ENCODE peak calls at places on chromosomes 5 and 9, in seven cellular contexts. B is HCT116, Z is T47D, X is HepG2, C is K562, E is SK-N-SH, A is H1. D is an unnamed sample.

GRCh38 chr5:137236266-137236665 is 262.9 kb downstream of the SPOCK1 start:
- DNase-seq in B (no peak), Z (no peak), X (no peak), C (no peak), E (no peak), A (no peak), D (no peak)

GRCh38 chr5:180553530-180553929 is 37.8 kb downstream of the SCGB3A1 start:
- DNase-seq in B (no peak), Z (peak), X (no peak), C (peak), E (peak), A (no peak), D (no peak)

GRCh38 chr9:109497193-109498165 is 628 bp downstream of the PTPN3 start:
- DNase-seq in B (no peak), Z (peak), X (no peak), C (no peak), E (peak), A (no peak), D (no peak)

GRCh38 chr5:169716287-169716686 is 79.2 kb downstream of the DOCK2 start:
- DNase-seq in B (no peak), Z (no peak), X (no peak), C (no peak), E (no peak), A (no peak), D (no peak)

GRCh38 chr5:142883025-142883424 is 112.8 kb downstream of the ARHGAP26 start:
- DNase-seq in B (no peak), Z (no peak), X (no peak), C (no peak), E (no peak), A (no peak), D (no peak)

GRCh38 chr5:89265511-89266169 is 382.7 kb upstream of the MEF2C start:
- DNase-seq in B (no peak), Z (no peak), X (no peak), C (no peak), E (no peak), A (no peak), D (no peak)

GRCh38 chr9:111975709-111976108 is 79.1 kb downstream of the UGCG start:
- DNase-seq in B (peak), Z (peak), X (peak), C (peak), E (no peak), A (peak), D (peak)

GRCh38 chr9:134880484-134881312 is at the start of gene FCN2:
- DNase-seq in B (no peak), Z (no peak), X (no peak), C (no peak), E (no peak), A (no peak), D (no peak)

GRCh38 chr5:77213601-77214000 is 3.1 kb downstream of the PDE8B start:
- DNase-seq in B (no peak), Z (no peak), X (no peak), C (no peak), E (no peak), A (no peak), D (no peak)

GRCh38 chr5:67437905-67438845 is 241.6 kb upstream of the CD180 start:
- DNase-seq in B (no peak), Z (no peak), X (no peak), C (no peak), E (no peak), A (no peak), D (no peak)

GRCh38 chr9:115668506-115668905 is 485.1 kb upstream of the PAPPA start:
- DNase-seq in B (no peak), Z (no peak), X (no peak), C (no peak), E (no peak), A (no peak), D (no peak)

GRCh38 chr5:180600554-180601041 is 9.3 kb upstream of the SCGB3A1 start:
- DNase-seq in B (no peak), Z (no peak), X (no peak), C (no peak), E (peak), A (no peak), D (no peak)

GRCh38 chr9:107667269-107667681 is 177.7 kb upstream of the KLF4 start:
- DNase-seq in B (no peak), Z (no peak), X (no peak), C (no peak), E (no peak), A (no peak), D (no peak)

GRCh38 chr9:133769511-133770075 is 31.4 kb upstream of the SARDH start:
- DNase-seq in B (no peak), Z (no peak), X (no peak), C (no peak), E (no peak), A (no peak), D (no peak)

GRCh38 chr5:91652678-91653077 is 269.6 kb upstream of the ARRDC3 start:
- DNase-seq in B (no peak), Z (no peak), X (no peak), C (no peak), E (no peak), A (no peak), D (no peak)

GRCh38 chr5:111143910-111144309 is 51.8 kb downstream of the WDR36 start:
- DNase-seq in B (no peak), Z (no peak), X (no peak), C (no peak), E (no peak), A (no peak), D (no peak)

GRCh38 chr5:78638423-78638822 is 10.1 kb downstream of the LHFPL2 start:
- DNase-seq in B (no peak), Z (no peak), X (peak), C (no peak), E (peak), A (no peak), D (no peak)

GRCh38 chr5:14035859-14036440 is 91.5 kb upstream of the DNAH5 start:
- DNase-seq in B (peak), Z (peak), X (peak), C (no peak), E (no peak), A (peak), D (no peak)

GRCh38 chr9:69047331-69047730 is 11.8 kb downstream of the FXN start:
- DNase-seq in B (no peak), Z (no peak), X (no peak), C (no peak), E (no peak), A (no peak), D (no peak)

GRCh38 chr5:73534001-73534547 is 31.4 kb downstream of the ANKRA2 start:
- DNase-seq in B (no peak), Z (no peak), X (no peak), C (no peak), E (no peak), A (no peak), D (no peak)

GRCh38 chr5:138469540-138470321 is 4.5 kb downstream of the EGR1 start:
- DNase-seq in B (peak), Z (no peak), X (no peak), C (peak), E (peak), A (peak), D (no peak)

GRCh38 chr5:66959668-66960067 is 236.9 kb downstream of the CD180 start:
- DNase-seq in B (no peak), Z (peak), X (peak), C (no peak), E (no peak), A (no peak), D (no peak)

GRCh38 chr5:158463971-158464370 is 605.0 kb upstream of the CLINT1 start:
- DNase-seq in B (no peak), Z (no peak), X (peak), C (no peak), E (no peak), A (no peak), D (no peak)

GRCh38 chr9:92135576-92135975 is 20.4 kb upstream of the SPTLC1 start:
- DNase-seq in B (no peak), Z (no peak), X (no peak), C (no peak), E (no peak), A (no peak), D (no peak)

GRCh38 chr5:74541381-74541781 is 99.1 kb downstream of the ENC1 start:
- DNase-seq in B (no peak), Z (peak), X (no peak), C (no peak), E (no peak), A (no peak), D (no peak)

GRCh38 chr5:173547579-173547978 is 68.9 kb downstream of the BOD1 start:
- DNase-seq in B (no peak), Z (peak), X (no peak), C (no peak), E (no peak), A (no peak), D (peak)

GRCh38 chr5:111347021-111347420 is 122.8 kb downstream of the CAMK4 start:
- DNase-seq in B (no peak), Z (no peak), X (no peak), C (no peak), E (no peak), A (no peak), D (no peak)

GRCh38 chr9:71384343-71384742 is 262.9 kb upstream of the TRPM3 start:
- DNase-seq in B (no peak), Z (no peak), X (no peak), C (no peak), E (no peak), A (no peak), D (no peak)

GRCh38 chr9:134366223-134367031 is 40.2 kb downstream of the RXRA start:
- DNase-seq in B (no peak), Z (peak), X (no peak), C (no peak), E (peak), A (no peak), D (no peak)

GRCh38 chr9:114005371-114006154 is 72.5 kb downstream of the AMBP start:
- DNase-seq in B (no peak), Z (no peak), X (no peak), C (no peak), E (no peak), A (no peak), D (no peak)

GRCh38 chr5:72145351-72145750 is 38.1 kb downstream of the MAP1B start:
- DNase-seq in B (no peak), Z (no peak), X (no peak), C (no peak), E (no peak), A (no peak), D (no peak)

GRCh38 chr5:152125806-152126205 is 201.2 kb upstream of the GLRA1 start:
- DNase-seq in B (no peak), Z (no peak), X (no peak), C (no peak), E (no peak), A (no peak), D (no peak)

GRCh38 chr9:14271078-14271673 is 42.8 kb downstream of the NFIB start:
- DNase-seq in B (no peak), Z (no peak), X (peak), C (peak), E (peak), A (no peak), D (no peak)

GRCh38 chr5:163880307-163880706 is 374.9 kb downstream of the MAT2B start:
- DNase-seq in B (no peak), Z (no peak), X (no peak), C (no peak), E (no peak), A (no peak), D (no peak)

DNA sequence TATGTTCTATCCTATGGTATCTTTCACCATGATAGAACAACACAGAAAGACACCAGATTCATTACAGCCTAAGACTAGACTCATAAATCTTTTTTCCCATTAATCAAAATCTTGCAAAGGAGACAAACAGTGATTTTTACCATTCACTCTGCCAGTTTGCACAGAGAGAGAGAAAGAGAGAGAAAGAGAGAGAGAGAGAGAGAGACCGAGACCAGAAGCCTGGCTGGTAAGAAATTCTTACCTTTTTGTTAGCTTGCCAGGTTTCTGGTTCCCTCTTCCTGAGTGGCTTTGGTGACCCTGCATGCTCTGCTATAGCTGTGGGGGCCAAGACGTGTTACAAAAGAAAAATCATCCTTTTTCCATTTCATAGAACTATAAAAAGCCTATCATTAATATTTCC is 18.6 kb downstream of the TMEM161B start:
- DNase-seq in B (no peak), Z (no peak), X (no peak), C (no peak), E (no peak), A (no peak), D (no peak)
- TF ChIP-seq JUND in B (no peak), Z (no peak), X (no peak), C (no peak), E (no peak), A (no peak), D (no peak)

DNA sequence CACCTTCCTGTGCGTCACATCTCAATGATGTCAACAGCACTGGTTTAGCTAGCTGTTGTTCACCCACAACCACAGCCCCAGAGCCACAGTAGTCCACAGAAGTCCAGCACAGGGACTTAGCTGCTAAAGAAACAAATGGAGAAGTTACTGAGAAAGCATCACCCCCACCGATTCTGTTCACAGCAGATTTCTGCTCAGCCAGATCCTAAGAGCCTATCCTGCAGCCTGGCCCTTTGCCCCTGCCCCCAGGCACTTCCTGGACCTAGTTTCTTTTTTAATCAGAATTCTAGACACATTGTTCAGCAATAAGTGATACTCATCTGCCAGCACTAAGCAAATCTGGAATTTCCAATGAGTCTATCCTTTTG is 7.4 kb downstream of the B4GALT1 start:
- DNase-seq in B (no peak), Z (peak), X (no peak), C (no peak), E (peak), A (no peak), D (no peak)
- TF ChIP-seq JUND in B (no peak), Z (no peak), X (no peak), C (no peak), E (no peak), A (no peak), D (no peak)

GRCh38 chr5:98587166-98587565 is 186.3 kb upstream of the RGMB start:
- DNase-seq in B (no peak), Z (no peak), X (no peak), C (no peak), E (no peak), A (no peak), D (no peak)
- TF ChIP-seq JUND in B (no peak), Z (no peak), X (no peak), C (no peak), E (no peak), A (no peak), D (no peak)

DNA sequence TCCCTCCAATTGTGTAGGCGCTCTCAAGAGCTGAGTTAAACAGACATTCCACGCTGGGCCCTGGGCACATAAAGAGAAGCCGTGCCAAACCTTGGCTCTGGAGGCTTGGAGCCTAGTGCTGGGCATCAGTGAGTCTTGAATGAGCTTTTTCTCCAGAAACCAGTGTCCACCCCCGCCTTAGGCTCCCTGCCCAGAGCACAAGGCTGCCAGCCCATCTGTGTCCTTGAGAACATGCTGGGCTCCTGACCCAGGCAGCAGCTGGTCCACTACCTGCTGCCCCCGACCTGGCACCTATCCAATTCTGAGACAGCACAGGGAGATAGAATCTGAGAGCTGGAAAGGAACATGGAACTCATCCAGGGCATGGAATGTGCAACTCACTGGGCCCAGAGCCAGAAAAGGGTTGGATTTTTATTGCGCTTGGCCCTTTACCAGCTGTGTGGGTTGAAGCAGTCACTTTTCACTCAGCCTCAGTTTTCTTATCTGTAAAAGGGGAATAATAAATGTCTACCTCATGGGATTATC is 92.4 kb upstream of the CPLX2 start:
- DNase-seq in B (peak), Z (peak), X (peak), C (no peak), E (peak), A (no peak), D (no peak)
- TF ChIP-seq JUND in B (no peak), Z (no peak), X (no peak), C (no peak), E (no peak), A (no peak), D (no peak)

GRCh38 chr5:39541920-39542319 is 117.1 kb upstream of the DAB2 start:
- DNase-seq in B (no peak), Z (no peak), X (no peak), C (no peak), E (no peak), A (no peak), D (no peak)
- TF ChIP-seq JUND in B (no peak), Z (no peak), X (no peak), C (peak), E (no peak), A (no peak), D (no peak)

D was measured in GM12878.